ENCODE peak calls at places on chromosome 1, in seven cellular contexts. E is SK-N-SH, B is K562, S is GM12891, Z is H1, Y is GM12878, D is HepG2. R is an unnamed sample.

GRCh38 chr1:153390938-153391710 is at the start of gene S100A8:
- DNase-seq in E (no peak), B (no peak), S (no peak), Z (no peak), Y (no peak), D (no peak), R (no peak)

GRCh38 chr1:117210831-117211261 is at the start of gene VTCN1:
- DNase-seq in E (no peak), B (no peak), S (no peak), Z (no peak), Y (no peak), D (no peak), R (no peak)

GRCh38 chr1:98884864-98885263 is 119.8 kb downstream of the PLPPR5 start:
- DNase-seq in E (no peak), B (no peak), S (no peak), Z (no peak), Y (no peak), D (no peak), R (no peak)

GRCh38 chr1:25647863-25648262 is 31.3 kb downstream of the MAN1C1 start:
- DNase-seq in E (no peak), B (no peak), S (no peak), Z (peak; percentile 36), Y (no peak), D (no peak), R (no peak)

GRCh38 chr1:198788561-198789064 is 149.8 kb downstream of the PTPRC start:
- DNase-seq in E (peak; percentile 1), B (no peak), S (no peak), Z (peak; percentile 53), Y (no peak), D (no peak), R (no peak)

GRCh38 chr1:10432910-10433785 is 2.9 kb downstream of the CENPS start:
- DNase-seq in E (no peak), B (no peak), S (no peak), Z (no peak), Y (no peak), D (no peak), R (no peak)

GRCh38 chr1:44523747-44524146 is 118.7 kb downstream of the RNF220 start:
- DNase-seq in E (no peak), B (no peak), S (no peak), Z (no peak), Y (no peak), D (no peak), R (no peak)

GRCh38 chr1:224670506-224670905 is 54.4 kb downstream of the CNIH3 start:
- DNase-seq in E (no peak), B (no peak), S (no peak), Z (no peak), Y (no peak), D (no peak), R (no peak)

GRCh38 chr1:23062271-23062670 is 43.0 kb downstream of the KDM1A start:
- DNase-seq in E (no peak), B (no peak), S (no peak), Z (no peak), Y (no peak), D (no peak), R (no peak)

GRCh38 chr1:186923434-186923833 is 94.7 kb downstream of the PLA2G4A start:
- DNase-seq in E (no peak), B (no peak), S (no peak), Z (no peak), Y (no peak), D (no peak), R (no peak)

GRCh38 chr1:186950547-186950946 is 121.8 kb downstream of the PLA2G4A start:
- DNase-seq in E (no peak), B (no peak), S (no peak), Z (no peak), Y (no peak), D (no peak), R (no peak)

GRCh38 chr1:55446351-55446750 is 231.2 kb upstream of the USP24 start:
- DNase-seq in E (no peak), B (no peak), S (no peak), Z (no peak), Y (no peak), D (no peak), R (no peak)

GRCh38 chr1:67674260-67675011 is 10.6 kb upstream of the GADD45A start:
- DNase-seq in E (peak; percentile 75), B (no peak), S (no peak), Z (no peak), Y (no peak), D (no peak), R (no peak)

GRCh38 chr1:215891673-215892072 is 324.6 kb downstream of the KCTD3 start:
- DNase-seq in E (no peak), B (no peak), S (no peak), Z (no peak), Y (no peak), D (no peak), R (no peak)

GRCh38 chr1:183180634-183181056 is 5.4 kb upstream of the LAMC2 start:
- DNase-seq in E (peak; percentile 20), B (no peak), S (no peak), Z (no peak), Y (peak; percentile 57), D (no peak), R (no peak)

GRCh38 chr1:8025671-8026144 is 401 bp downstream of the ERRFI1 start:
- DNase-seq in E (no peak), B (no peak), S (peak; percentile 15), Z (peak; percentile 54), Y (no peak), D (no peak), R (no peak)

GRCh38 chr1:175129182-175129581 is 61.5 kb downstream of the TNN start:
- DNase-seq in E (no peak), B (no peak), S (no peak), Z (no peak), Y (no peak), D (no peak), R (no peak)

GRCh38 chr1:238119060-238119459 is 228.3 kb upstream of the ZP4 start:
- DNase-seq in E (no peak), B (no peak), S (no peak), Z (no peak), Y (no peak), D (no peak), R (no peak)

GRCh38 chr1:44021156-44021555 is 10.1 kb downstream of the SLC6A9 start:
- DNase-seq in E (no peak), B (no peak), S (no peak), Z (no peak), Y (no peak), D (no peak), R (no peak)

GRCh38 chr1:21392587-21393263 is 47.2 kb upstream of the NBPF3 start:
- DNase-seq in E (no peak), B (no peak), S (no peak), Z (no peak), Y (no peak), D (no peak), R (no peak)

GRCh38 chr1:90970208-90970607 is 51.6 kb downstream of the ZNF644 start:
- DNase-seq in E (no peak), B (no peak), S (no peak), Z (no peak), Y (no peak), D (no peak), R (no peak)

GRCh38 chr1:37323486-37324377 is 150.6 kb upstream of the ZC3H12A start:
- DNase-seq in E (peak; percentile 76), B (peak; percentile 88), S (peak; percentile 63), Z (peak; percentile 87), Y (no peak), D (peak; percentile 33), R (peak; percentile 60)

GRCh38 chr1:85289207-85289847 is 12.9 kb upstream of the BCL10 start:
- DNase-seq in E (no peak), B (no peak), S (no peak), Z (no peak), Y (no peak), D (no peak), R (no peak)

GRCh38 chr1:156511656-156512055 is 11.1 kb upstream of the MEF2D start:
- DNase-seq in E (no peak), B (no peak), S (no peak), Z (no peak), Y (no peak), D (no peak), R (no peak)

GRCh38 chr1:50704126-50704525 is 255.9 kb downstream of the FAF1 start:
- DNase-seq in E (peak; percentile 64), B (peak; percentile 69), S (peak; percentile 8), Z (no peak), Y (no peak), D (peak; percentile 38), R (peak; percentile 17)

GRCh38 chr1:12034381-12034801 is 15.1 kb downstream of the MIIP start:
- DNase-seq in E (no peak), B (no peak), S (no peak), Z (no peak), Y (no peak), D (peak; percentile 73), R (no peak)

GRCh38 chr1:12038356-12039140 is 19.2 kb downstream of the MIIP start:
- DNase-seq in E (no peak), B (peak; percentile 85), S (no peak), Z (no peak), Y (no peak), D (no peak), R (no peak)

GRCh38 chr1:12037486-12038355 is 18.4 kb downstream of the MIIP start:
- DNase-seq in E (no peak), B (no peak), S (no peak), Z (no peak), Y (no peak), D (no peak), R (no peak)

GRCh38 chr1:12032141-12032710 is 12.9 kb downstream of the MIIP start:
- DNase-seq in E (no peak), B (no peak), S (no peak), Z (no peak), Y (no peak), D (no peak), R (no peak)

DNA sequence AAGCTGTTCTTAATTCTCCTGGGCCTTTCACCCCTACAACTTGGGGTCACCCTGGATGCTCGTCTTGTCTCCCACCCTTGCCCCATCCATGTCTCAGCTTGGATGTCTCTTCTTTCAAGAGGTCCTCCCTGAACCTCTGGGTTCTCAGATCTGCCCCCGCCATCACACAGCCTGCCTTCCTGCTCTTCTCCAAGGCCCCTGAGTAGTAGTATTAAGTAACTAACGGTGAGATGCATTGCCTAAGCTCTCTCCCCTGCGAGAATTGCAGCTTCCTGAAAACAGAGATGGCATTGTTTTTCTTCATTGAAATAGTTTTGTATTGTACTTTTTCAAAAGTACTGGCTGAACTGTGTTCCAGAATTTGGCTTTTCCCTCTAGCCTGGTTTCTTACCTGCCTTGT is 16.0 kb downstream of the MIIP start:
- DNase-seq in E (no peak), B (no peak), S (no peak), Z (no peak), Y (no peak), D (no peak), R (no peak)
- TF ChIP-seq TAF1 in E (no peak), B (no peak), S (no peak), Z (no peak), Y (no peak), D (no peak), R (no peak)

GRCh38 chr1:204478921-204479320 is 15.7 kb downstream of the PIK3C2B start:
- DNase-seq in E (no peak), B (no peak), S (no peak), Z (no peak), Y (no peak), D (no peak), R (no peak)
- TF ChIP-seq TAF1 in E (no peak), B (no peak), S (no peak), Z (no peak), Y (no peak), D (no peak), R (no peak)

GRCh38 chr1:180165096-180165495 is 10.4 kb downstream of the QSOX1 start:
- DNase-seq in E (no peak), B (no peak), S (no peak), Z (no peak), Y (no peak), D (no peak), R (no peak)
- TF ChIP-seq TAF1 in E (no peak), B (no peak), S (no peak), Z (no peak), Y (no peak), D (no peak), R (no peak)

GRCh38 chr1:87330201-87330953 is 1.7 kb downstream of the LMO4 start:
- DNase-seq in E (no peak), B (no peak), S (no peak), Z (peak; percentile 56), Y (no peak), D (no peak), R (no peak)
- TF ChIP-seq TAF1 in E (no peak), B (no peak), S (no peak), Z (peak; percentile 47), Y (no peak), D (no peak), R (no peak)

R was measured in GM12892.